ENCODE peak calls at places on chromosomes 16 and 17, in five cellular contexts. V, P, X, H and K are unnamed samples.

GRCh38 chr16:70568601-70569217 is 45.1 kb downstream of the SF3B3 start:
- DNase-seq in H (no peak), P (no peak), X (no peak), V (no peak), K (no peak)

GRCh38 chr17:60110586-60110985 is 31.9 kb upstream of the HEATR6 start:
- DNase-seq in X (no peak), P (no peak), H (no peak), V (no peak), K (no peak)

GRCh38 chr16:85998868-85999729 is 100.1 kb downstream of the IRF8 start:
- DNase-seq in X (no peak), P (no peak), V (no peak), H (no peak), K (no peak)

GRCh38 chr17:4465786-4466185 is 32.0 kb downstream of the SPNS3 start:
- DNase-seq in X (no peak), V (no peak), P (no peak), H (no peak), K (no peak)

GRCh38 chr16:68367034-68367433 is 56.2 kb downstream of the PRMT7 start:
- DNase-seq in V (no peak), H (peak), P (peak), X (peak), K (peak)

GRCh38 chr16:30066882-30067583 is 1.5 kb downstream of the ALDOA start:
- DNase-seq in H (no peak), P (no peak), V (no peak), X (no peak), K (no peak)

GRCh38 chr16:52861614-52862022 is 191.1 kb downstream of the CHD9NB start:
- DNase-seq in X (peak), P (peak), H (peak), V (no peak), K (peak)

GRCh38 chr17:7562208-7562605 is 488 bp downstream of the SENP3 start:
- DNase-seq in P (no peak), H (no peak), V (no peak), X (no peak), K (no peak)

GRCh38 chr16:379961-380836 is 1.6 kb downstream of the PGAP6 start:
- DNase-seq in V (no peak), P (no peak), X (no peak), H (no peak), K (no peak)

GRCh38 chr16:380837-381787 is 666 bp downstream of the PGAP6 start:
- DNase-seq in X (peak), H (peak), P (no peak), V (no peak), K (no peak)

GRCh38 chr16:386641-387156 is 4.9 kb upstream of the PGAP6 start:
- DNase-seq in H (no peak), V (no peak), X (no peak), P (no peak), K (no peak)

GRCh38 chr16:381788-382717 is at the start of gene PGAP6:
- DNase-seq in X (peak), P (no peak), V (no peak), H (peak), K (no peak)

DNA sequence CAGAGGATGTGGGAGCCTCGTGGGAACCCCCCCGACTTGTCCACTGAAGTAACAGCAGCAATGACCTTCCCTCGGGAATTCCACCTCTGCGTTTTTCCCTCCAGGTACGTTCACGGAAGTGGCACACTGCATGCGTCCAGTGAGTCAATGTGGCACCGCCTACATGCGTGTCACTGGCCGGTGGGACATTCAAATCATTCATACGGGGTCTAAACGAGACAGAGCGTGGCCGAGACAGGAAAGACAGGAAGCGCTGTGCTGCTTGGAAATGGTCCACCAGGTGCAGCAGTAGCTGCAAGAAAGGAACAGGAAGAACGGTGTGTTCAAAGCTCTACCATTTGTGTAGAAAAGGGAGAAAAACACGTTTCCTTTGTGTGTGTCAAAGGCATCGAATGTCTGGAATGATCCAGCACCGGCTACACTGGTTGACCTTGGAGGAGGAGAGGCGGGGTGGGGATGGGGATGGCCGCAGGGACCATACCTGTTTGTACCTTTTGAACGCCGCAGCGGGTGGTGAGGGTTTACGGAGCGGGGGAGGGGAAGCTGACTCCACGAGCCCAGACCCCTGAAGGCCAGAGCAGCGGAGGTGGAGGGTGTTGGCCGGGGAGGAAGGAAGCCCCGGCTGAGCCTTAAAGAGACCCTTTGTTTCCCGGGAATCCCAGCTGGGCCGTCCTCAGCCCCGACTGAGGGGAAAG is 1.7 kb upstream of the PGAP6 start:
- DNase-seq in P (no peak), X (peak), H (no peak), V (peak), K (no peak)
- TF ChIP-seq SUZ12 in P (no peak), X (no peak), H (no peak), V (no peak), K (no peak)

GRCh38 chr17:31789707-31790505 is 69.1 kb downstream of the COPRS start:
- DNase-seq in H (no peak), X (no peak), V (peak), P (no peak), K (no peak)

GRCh38 chr17:31787082-31787481 is 72.0 kb downstream of the COPRS start:
- DNase-seq in V (no peak), H (no peak), P (no peak), X (no peak), K (no peak)

GRCh38 chr17:31788571-31788946 is 70.5 kb downstream of the COPRS start:
- DNase-seq in V (no peak), H (no peak), X (no peak), P (no peak), K (no peak)

GRCh38 chr17:31788956-31789355 is 70.1 kb downstream of the COPRS start:
- DNase-seq in V (no peak), H (no peak), P (no peak), X (no peak), K (no peak)

DNA sequence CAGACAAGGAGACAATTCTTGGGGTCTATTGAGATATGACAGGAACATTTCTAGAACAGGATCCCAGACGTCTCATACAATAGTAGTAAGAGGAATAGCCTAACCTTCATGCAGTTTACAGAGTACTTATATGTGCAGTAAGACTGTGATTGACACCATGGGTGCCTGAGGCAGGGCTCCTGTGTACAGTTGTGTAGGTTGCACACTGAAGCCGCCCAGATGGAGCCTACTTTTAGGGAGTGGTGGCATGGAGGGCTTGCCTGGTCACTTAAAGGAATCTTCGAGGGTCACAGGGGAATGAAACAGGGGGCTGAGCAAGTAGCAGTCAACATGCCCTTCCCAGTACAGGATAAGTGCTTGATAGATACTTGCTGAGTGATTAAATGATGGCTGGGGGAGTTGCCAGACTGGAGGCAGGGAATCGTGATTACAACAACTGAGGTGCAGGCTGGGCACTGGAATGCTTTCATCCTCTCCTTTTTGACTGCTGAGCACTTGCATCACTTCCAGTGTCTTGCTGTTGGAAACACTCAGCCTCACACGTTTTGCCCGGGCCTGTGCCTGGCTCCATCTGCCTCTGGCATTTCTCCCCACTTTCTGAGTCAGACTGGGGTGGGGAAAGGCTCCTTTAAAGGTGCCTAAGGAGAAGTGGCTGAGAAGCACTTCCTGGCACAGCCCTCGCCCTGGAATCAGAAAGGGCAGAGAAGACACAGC is 71.0 kb downstream of the COPRS start:
- DNase-seq in P (no peak), X (no peak), V (no peak), H (no peak), K (peak)
- TF ChIP-seq SUZ12 in P (no peak), X (no peak), V (no peak), H (no peak), K (no peak)

DNA sequence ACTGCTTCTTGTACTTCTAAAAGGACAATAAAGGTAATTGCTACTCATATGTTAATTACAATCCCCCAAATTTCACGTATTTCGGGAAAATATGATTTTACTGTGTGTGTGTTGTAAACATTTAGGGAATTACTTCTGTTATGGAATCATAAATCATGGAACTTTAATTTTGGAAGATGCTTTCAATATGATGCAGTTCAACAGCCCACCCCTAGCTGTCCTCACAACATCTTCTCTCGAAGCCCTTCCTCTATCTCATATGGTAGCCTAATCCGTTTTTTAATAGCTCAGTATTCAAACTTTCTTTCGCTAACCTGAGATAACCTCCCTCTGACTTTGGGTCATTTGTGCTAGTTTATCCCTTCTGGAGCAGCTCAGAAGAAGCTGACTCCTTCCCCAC is 78.4 kb downstream of the ANKFN1 start:
- DNase-seq in V (no peak), P (no peak), H (no peak), X (no peak), K (no peak)
- TF ChIP-seq SUZ12 in V (no peak), P (no peak), H (no peak), X (no peak), K (no peak)

DNA sequence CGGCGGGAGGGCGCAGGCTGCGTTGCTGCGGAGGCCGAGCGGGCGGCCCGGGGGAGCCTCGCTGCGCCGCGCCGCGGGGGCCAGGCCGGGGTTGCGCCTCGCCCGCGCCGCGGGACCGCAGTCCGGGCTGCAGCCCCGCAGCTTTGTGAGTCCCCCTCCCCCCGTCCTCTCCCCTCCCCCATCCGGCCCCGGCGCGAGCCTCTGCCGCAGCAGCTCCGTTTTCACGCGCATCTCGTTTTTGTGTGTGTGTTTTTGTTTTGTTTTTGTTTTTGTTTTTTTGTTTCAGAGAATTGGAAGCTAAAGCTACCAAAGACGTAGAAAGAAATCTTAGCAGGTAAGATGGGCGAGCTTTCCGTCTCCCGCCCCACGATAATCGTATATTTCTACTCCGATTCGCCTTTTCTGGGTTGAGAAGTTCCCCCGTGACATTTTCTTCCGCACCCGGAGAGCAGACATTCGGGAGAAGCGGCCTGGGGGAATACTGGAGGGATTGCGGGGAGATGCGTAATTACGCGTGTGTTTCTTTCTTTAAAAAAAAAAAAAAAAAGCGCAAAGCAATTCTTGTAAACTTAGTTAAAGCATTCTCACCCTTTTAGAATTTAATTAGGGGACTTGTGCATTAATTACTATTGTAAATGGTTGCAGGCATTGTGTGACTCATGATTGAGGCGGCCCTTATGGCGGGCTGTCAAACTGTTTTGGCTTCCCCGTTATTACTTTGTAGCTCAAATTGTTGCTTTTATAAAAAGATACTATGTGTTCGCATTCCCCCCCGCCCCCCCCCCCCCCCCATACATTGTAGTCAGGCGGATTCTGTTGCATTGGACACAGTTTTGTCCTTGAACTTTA is 740 bp downstream of the TNRC6A start:
- DNase-seq in P (no peak), X (no peak), V (no peak), H (peak), K (no peak)
- TF ChIP-seq SUZ12 in P (no peak), X (no peak), V (no peak), H (no peak), K (no peak)

DNA sequence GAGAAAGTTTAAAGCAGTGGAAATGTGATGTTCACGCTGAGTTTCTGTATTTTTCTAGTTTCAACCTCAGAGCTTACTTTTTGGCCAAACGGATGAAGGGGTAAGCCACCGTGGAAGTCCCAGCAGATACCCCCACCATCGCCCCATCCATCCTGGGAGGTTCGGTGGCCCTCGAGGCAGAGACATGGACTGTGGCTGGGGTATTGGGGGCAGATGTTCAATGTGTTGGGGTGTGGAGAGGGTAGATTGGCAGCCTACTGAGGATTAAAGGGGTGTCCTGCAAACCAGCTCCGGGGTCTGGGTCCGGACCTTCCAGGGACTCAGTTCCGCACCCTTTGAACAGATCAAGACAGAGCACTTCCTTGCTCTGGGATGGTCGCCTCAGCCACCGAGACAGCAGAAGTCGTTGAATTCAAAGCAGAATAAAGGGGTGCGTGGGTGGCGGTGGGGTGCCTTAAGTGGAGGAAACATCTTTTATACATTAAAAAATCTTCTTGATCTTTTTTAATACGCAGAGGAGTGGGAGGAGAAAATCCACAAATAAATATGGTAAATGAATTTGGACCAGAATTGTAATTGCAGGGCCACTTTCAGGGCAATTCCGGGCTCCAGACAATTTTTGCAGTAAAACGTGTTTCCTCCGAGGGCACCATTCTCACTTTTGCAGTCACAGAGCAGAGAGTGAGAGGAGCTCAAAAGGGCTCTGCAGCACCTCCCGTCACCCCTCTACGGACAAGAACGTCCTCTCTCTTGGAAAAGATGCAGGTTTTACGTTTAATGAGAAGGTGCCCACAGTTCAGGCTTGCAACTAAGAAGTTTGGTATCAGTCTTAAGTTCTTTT is 8.2 kb upstream of the CBX8 start:
- DNase-seq in P (no peak), X (no peak), H (no peak), V (no peak), K (no peak)
- TF ChIP-seq SUZ12 in P (no peak), X (no peak), H (no peak), V (no peak), K (no peak)

DNA sequence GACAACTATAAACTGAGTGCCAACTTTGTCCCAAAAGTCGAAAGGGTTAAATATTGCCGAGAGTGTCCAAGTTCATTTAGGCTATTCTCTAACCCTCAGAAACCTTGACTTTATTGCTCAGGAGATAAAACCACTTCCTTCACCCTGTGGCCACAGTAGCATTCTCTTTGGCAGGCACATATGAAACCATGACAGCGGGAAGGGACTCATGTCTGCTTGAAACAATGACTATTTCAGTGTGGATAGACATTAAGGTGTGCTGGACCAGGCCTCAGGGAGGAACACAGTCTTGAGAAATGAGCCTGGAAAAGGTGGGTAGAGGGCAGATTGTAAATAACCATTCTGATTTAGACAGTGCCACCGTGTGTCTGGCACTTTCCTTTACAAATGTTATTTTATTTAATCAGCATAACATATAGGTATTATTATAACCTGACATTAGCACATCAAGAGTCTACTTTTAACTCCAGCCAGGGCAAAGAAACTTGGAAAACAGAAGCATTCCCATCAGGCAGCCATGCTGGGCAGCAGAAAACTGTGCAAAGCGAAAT is 212.6 kb upstream of the ELAC2 start:
- DNase-seq in P (no peak), H (no peak), X (no peak), V (no peak), K (no peak)
- TF ChIP-seq SUZ12 in P (no peak), H (no peak), X (no peak), V (no peak), K (no peak)

DNA sequence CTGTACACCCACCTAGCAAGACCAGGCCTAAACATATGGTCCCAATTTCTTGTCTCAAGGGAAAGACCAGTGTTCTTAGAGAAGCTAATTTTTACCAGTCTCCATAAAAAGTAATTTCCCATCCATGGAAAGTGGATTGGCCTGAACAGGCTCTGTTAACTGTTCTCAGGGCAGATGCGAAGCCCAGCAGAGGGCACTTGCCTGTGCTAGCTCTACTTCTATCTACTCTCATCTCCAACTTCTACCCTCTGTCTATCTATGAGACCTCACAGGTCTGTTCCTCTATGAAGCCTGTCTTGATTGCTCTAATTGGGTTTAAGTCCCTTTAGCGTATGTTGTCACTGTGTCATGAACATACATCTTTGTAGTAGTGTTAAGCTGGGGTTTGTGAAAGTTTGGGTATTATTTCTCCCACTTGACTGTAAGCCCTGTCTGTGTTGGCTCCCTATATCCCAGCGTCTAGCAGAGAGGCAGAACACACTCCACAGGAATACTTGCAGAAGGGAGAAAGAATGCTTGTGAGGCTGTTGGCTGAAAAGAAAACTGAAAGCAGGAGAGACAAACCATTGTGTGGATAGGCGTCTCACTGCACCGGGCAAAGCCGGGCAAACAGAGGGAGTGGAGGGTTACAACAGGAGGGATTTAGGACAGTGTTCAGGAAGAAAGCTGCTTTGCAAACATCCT is 167.2 kb upstream of the MAF start:
- DNase-seq in X (no peak), P (no peak), H (no peak), V (no peak), K (peak)
- TF ChIP-seq SUZ12 in X (no peak), P (no peak), H (no peak), V (no peak), K (no peak)

GRCh38 chr16:16052916-16053315 is 103.5 kb downstream of the ABCC1 start:
- DNase-seq in H (no peak), V (no peak), X (no peak), P (no peak), K (no peak)
- TF ChIP-seq SUZ12 in H (no peak), V (no peak), X (no peak), P (no peak), K (no peak)